ENCODE peak calls at places on chromosomes 1 and 21, in seven cellular contexts. T is tibial nerve, K is cardiac fibroblast, F is transverse colon, Q is WTC11, D is upper lobe of left lung, N is IMR-90. E is an unnamed sample.

GRCh38 chr1:115761601-115762302 is 6.8 kb downstream of the CASQ2 start:
- DNase-seq in T (no peak), K (no peak), F (no peak), Q (no peak), D (no peak), N (no peak), E (no peak)

GRCh38 chr21:34510148-34511142 is 1.6 kb downstream of the KCNE1 start:
- DNase-seq in T (peak), K (peak), F (peak), Q (peak), D (peak), N (peak), E (no peak)

GRCh38 chr1:235918032-235918431 is 51.3 kb upstream of the LYST start:
- DNase-seq in T (no peak), K (no peak), F (no peak), Q (no peak), D (peak), N (no peak), E (no peak)

GRCh38 chr1:32241011-32241763 is 5.8 kb upstream of the FAM167B start:
- DNase-seq in T (no peak), K (peak), F (peak), Q (peak), D (peak), N (peak), E (peak)

GRCh38 chr1:236753554-236753953 is 41.5 kb upstream of the MTR start:
- DNase-seq in T (no peak), K (peak), F (no peak), Q (peak), D (no peak), N (peak), E (no peak)

GRCh38 chr1:174875306-174875705 is 124.4 kb upstream of the CACYBP start:
- DNase-seq in T (no peak), K (no peak), F (peak), Q (peak), D (no peak), N (no peak), E (no peak)

GRCh38 chr1:223102797-223103533 is 40.1 kb downstream of the TLR5 start:
- DNase-seq in T (no peak), K (peak), F (no peak), Q (no peak), D (no peak), N (no peak), E (no peak)

GRCh38 chr1:241839369-241839990 is 8.5 kb upstream of the EXO1 start:
- DNase-seq in T (no peak), K (no peak), F (no peak), Q (no peak), D (no peak), N (no peak), E (no peak)

GRCh38 chr21:23936224-23936623 is 1671.1 kb downstream of the MRPL39 start:
- DNase-seq in T (no peak), K (peak), F (no peak), Q (peak), D (no peak), N (peak), E (no peak)

GRCh38 chr1:219324629-219325367 is 151.1 kb downstream of the LYPLAL1 start:
- DNase-seq in T (no peak), K (peak), F (no peak), Q (no peak), D (no peak), N (peak), E (no peak)

GRCh38 chr1:12179638-12180121 is 12.9 kb downstream of the TNFRSF1B start:
- DNase-seq in T (no peak), K (no peak), F (no peak), Q (no peak), D (no peak), N (no peak), E (no peak)

GRCh38 chr1:27864264-27864895 is 8.0 kb upstream of the THEMIS2 start:
- DNase-seq in T (no peak), K (no peak), F (no peak), Q (no peak), D (no peak), N (no peak), E (no peak)

GRCh38 chr1:212225416-212225815 is 59.8 kb upstream of the PPP2R5A start:
- DNase-seq in T (no peak), K (no peak), F (no peak), Q (no peak), D (no peak), N (no peak), E (no peak)

GRCh38 chr1:219699870-219700269 is 87.0 kb upstream of the ZC3H11B start:
- DNase-seq in T (no peak), K (peak), F (no peak), Q (no peak), D (no peak), N (peak), E (no peak)

GRCh38 chr1:183528577-183528976 is 56.3 kb downstream of the SMG7 start:
- DNase-seq in T (no peak), K (no peak), F (no peak), Q (no peak), D (no peak), N (no peak), E (no peak)

GRCh38 chr21:37534431-37534830 is 167.9 kb downstream of the DYRK1A start:
- DNase-seq in T (no peak), K (no peak), F (no peak), Q (no peak), D (no peak), N (no peak), E (no peak)

GRCh38 chr1:189821838-189822237 is 655.8 kb downstream of the BRINP3 start:
- DNase-seq in T (no peak), K (peak), F (no peak), Q (no peak), D (no peak), N (peak), E (no peak)

GRCh38 chr1:8663915-8664331 is 153.5 kb downstream of the RERE start:
- DNase-seq in T (no peak), K (peak), F (peak), Q (no peak), D (no peak), N (peak), E (no peak)

GRCh38 chr21:45560106-45561021 is 18.1 kb upstream of the SLC19A1 start:
- DNase-seq in T (peak), K (no peak), F (no peak), Q (no peak), D (no peak), N (no peak), E (no peak)

GRCh38 chr1:61782771-61783170 is 40.5 kb downstream of the PATJ start:
- DNase-seq in T (no peak), K (no peak), F (peak), Q (no peak), D (no peak), N (no peak), E (no peak)

GRCh38 chr1:28668956-28669719 is 554 bp downstream of the GMEB1 start:
- DNase-seq in T (no peak), K (peak), F (peak), Q (peak), D (peak), N (peak), E (peak)

GRCh38 chr1:51115714-51116404 is 13.8 kb downstream of the C1orf185 start:
- DNase-seq in T (no peak), K (no peak), F (no peak), Q (no peak), D (no peak), N (no peak), E (no peak)

GRCh38 chr1:166937962-166938361 is 37.4 kb downstream of the ILDR2 start:
- DNase-seq in T (no peak), K (no peak), F (no peak), Q (no peak), D (no peak), N (no peak), E (no peak)

DNA sequence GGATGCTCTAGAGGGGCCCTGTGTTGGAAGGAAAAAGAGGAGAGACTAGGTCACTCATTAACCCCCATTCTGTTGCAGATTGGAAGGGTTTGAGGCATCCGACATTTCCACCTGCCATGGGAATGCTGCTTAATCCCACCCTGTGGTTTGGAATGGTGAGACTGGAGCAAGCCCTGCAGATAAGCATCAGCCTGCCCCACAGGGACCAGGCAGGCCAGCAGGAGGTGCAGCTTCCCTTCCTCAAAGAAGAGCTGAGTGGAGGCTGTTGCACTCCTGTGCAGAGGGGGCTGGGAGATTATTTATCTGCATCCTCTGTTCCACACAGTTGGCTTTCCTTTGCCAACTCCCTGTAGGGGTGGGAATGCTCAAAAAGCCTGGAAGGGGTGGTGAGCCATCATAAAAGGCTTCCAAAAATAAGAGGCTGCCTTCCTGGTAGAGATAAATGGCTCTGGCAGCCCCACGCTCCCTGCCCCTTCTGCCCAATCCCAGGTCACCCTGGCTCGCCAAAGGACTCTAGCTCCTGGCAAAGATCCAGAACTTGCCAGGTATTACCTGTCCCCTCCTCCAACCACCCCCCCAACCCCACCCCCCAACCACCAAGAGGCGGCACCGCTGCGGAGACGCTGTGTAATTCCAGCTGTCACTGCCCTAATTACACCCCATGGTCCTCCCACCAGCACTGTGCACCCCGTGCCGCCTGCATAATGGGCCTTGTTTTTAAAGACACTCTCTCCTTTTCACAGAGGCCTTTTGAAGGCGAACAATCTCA is 83.0 kb upstream of the ZC3H12A start:
- DNase-seq in T (no peak), K (no peak), F (no peak), Q (peak), D (no peak), N (no peak), E (no peak)
- TF ChIP-seq CTCF in T (no peak), K (no peak), F (no peak), Q (no peak), D (no peak), N (no peak), E (no peak)

GRCh38 chr1:22333516-22334121 is 118.0 kb upstream of the ZBTB40 start:
- DNase-seq in T (no peak), K (no peak), F (no peak), Q (no peak), D (no peak), N (no peak), E (no peak)
- TF ChIP-seq CTCF in T (no peak), K (no peak), F (no peak), Q (no peak), D (no peak), N (no peak), E (no peak)

GRCh38 chr1:970242-970972 is 4.1 kb downstream of the PLEKHN1 start:
- DNase-seq in T (no peak), K (no peak), F (no peak), Q (peak), D (peak), N (no peak), E (no peak)
- TF ChIP-seq CTCF in T (no peak), K (no peak), F (no peak), Q (no peak), D (no peak), N (no peak), E (no peak)

DNA sequence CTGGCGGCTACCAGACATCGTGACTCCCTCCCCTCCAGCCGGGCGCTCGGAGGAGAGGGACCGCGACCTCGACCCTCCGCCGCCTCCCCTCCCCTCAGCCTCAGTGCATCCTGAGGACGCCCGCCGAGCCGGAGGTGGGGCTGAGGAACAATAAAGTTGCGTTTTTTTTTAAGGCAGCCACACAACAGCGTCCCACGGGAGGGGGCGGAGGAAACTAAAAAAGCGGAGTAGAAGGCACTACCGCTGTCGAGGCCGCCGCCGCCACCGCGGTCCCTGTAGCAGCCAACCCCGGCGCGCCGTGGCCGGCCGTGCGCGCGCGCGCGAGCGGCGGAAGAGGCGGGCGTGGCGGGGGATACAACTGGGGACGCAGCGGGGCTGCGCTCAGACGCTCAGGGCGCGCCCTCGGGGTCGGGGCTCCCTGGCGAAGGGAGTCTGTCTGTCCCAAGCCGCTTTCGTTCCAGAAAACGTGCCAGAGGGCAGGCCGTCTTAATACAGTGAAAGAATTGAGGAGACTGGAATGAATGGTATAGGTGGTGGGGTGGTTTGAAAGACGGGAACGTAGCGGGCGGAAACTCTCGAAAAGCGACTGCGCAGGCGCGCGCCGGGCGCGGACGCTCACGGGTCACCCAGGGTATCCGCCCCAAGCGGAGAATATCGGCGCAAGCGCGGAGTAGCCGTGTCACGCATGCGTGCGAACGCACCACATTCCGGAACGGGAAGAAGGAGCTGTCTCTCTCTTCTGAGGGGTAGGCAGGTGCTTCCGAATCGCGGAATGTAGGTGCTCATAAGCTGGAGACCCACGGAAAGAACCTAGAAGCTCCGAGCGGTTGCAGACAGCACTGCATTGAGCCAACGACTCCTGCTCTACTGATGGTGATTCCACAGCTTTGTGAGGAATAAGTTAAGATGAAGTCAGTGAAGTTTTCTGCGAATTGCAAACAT is at the start of gene COP1:
- DNase-seq in T (peak), K (peak), F (peak), Q (peak), D (peak), N (peak), E (peak)
- TF ChIP-seq CTCF in T (peak), K (no peak), F (peak), Q (no peak), D (peak), N (no peak), E (no peak)

GRCh38 chr1:230916607-230917283 is 48.4 kb upstream of the C1orf198 start:
- DNase-seq in T (no peak), K (no peak), F (no peak), Q (no peak), D (no peak), N (no peak), E (no peak)

GRCh38 chr1:230917284-230918135 is 49.2 kb upstream of the C1orf198 start:
- DNase-seq in T (peak), K (peak), F (peak), Q (peak), D (no peak), N (peak), E (peak)

GRCh38 chr1:230926182-230926581 is 52.5 kb downstream of the TTC13 start:
- DNase-seq in T (no peak), K (no peak), F (no peak), Q (no peak), D (no peak), N (no peak), E (no peak)

GRCh38 chr1:230919201-230919600 is 50.9 kb upstream of the C1orf198 start:
- DNase-seq in T (no peak), K (no peak), F (peak), Q (no peak), D (no peak), N (no peak), E (no peak)

GRCh38 chr1:230922620-230923019 is 54.3 kb upstream of the C1orf198 start:
- DNase-seq in T (no peak), K (peak), F (no peak), Q (no peak), D (no peak), N (no peak), E (no peak)
- TF ChIP-seq CTCF in T (no peak), K (no peak), F (no peak), Q (no peak), D (no peak), N (no peak), E (no peak)

GRCh38 chr1:198254521-198254920 is 97.7 kb downstream of the NEK7 start:
- DNase-seq in T (no peak), K (peak), F (no peak), Q (no peak), D (no peak), N (no peak), E (no peak)
- TF ChIP-seq CTCF in T (peak), K (peak), F (no peak), Q (no peak), D (peak), N (no peak), E (no peak)

E was measured in activated B cell treated with CpG ODN at 0.5 μM for 24 hours.